ENCODE peak calls at places on chromosomes 1 and 21, in six cellular contexts. K is psoas muscle, X is choroid plexus epithelial cell, G is breast epithelium, F is heart right ventricle, E is IMR-90. U is an unnamed sample.

GRCh38 chr1:29439615-29440014 is 203.3 kb downstream of the PTPRU start:
- DNase-seq in K (no peak), X (no peak), G (no peak), F (no peak), E (no peak), U (no peak)

GRCh38 chr1:116471241-116471640 is 98.2 kb downstream of the ATP1A1 start:
- DNase-seq in K (no peak), X (no peak), G (no peak), F (no peak), E (no peak), U (no peak)

GRCh38 chr1:27960762-27961645 is 1.2 kb downstream of the XKR8 start:
- DNase-seq in K (no peak), X (peak), G (no peak), F (no peak), E (no peak), U (no peak)

GRCh38 chr1:158366783-158367182 is 13.1 kb downstream of the CD1E start:
- DNase-seq in K (no peak), X (no peak), G (no peak), F (no peak), E (no peak), U (no peak)

GRCh38 chr1:1212780-1213152 is 1.2 kb downstream of the TNFRSF4 start:
- DNase-seq in K (peak), X (no peak), G (no peak), F (peak), E (peak), U (no peak)

GRCh38 chr1:162822391-162823200 is 32.1 kb downstream of the HSD17B7 start:
- DNase-seq in K (no peak), X (no peak), G (peak), F (peak), E (no peak), U (no peak)

GRCh38 chr21:17818158-17819113 is 720 bp downstream of the C21orf91 start:
- DNase-seq in K (no peak), X (peak), G (peak), F (peak), E (peak), U (peak)

GRCh38 chr1:160622885-160623633 is 23.8 kb downstream of the SLAMF1 start:
- DNase-seq in K (no peak), X (no peak), G (no peak), F (no peak), E (no peak), U (no peak)

GRCh38 chr1:182962554-182963115 is 9.7 kb upstream of the SHCBP1L start:
- DNase-seq in K (peak), X (peak), G (peak), F (peak), E (peak), U (peak)

GRCh38 chr21:26849428-26850115 is 4.4 kb upstream of the ADAMTS1 start:
- DNase-seq in K (no peak), X (peak), G (no peak), F (no peak), E (peak), U (peak)

GRCh38 chr21:18951291-18952038 is 547.9 kb upstream of the TMPRSS15 start:
- DNase-seq in K (no peak), X (peak), G (no peak), F (no peak), E (no peak), U (no peak)

GRCh38 chr1:11515403-11516300 is 36.7 kb downstream of the DISP3 start:
- DNase-seq in K (no peak), X (no peak), G (peak), F (no peak), E (no peak), U (no peak)

GRCh38 chr1:66266756-66267155 is 267.2 kb upstream of the SGIP1 start:
- DNase-seq in K (no peak), X (peak), G (no peak), F (no peak), E (no peak), U (peak)

GRCh38 chr1:243713470-243714186 is 136.4 kb downstream of the AKT3 start:
- DNase-seq in K (no peak), X (peak), G (no peak), F (no peak), E (peak), U (peak)

GRCh38 chr1:27392778-27393635 is 585 bp downstream of the GPR3 start:
- DNase-seq in K (no peak), X (no peak), G (no peak), F (no peak), E (no peak), U (no peak)

GRCh38 chr21:46250146-46250725 is 21.7 kb upstream of the LSS start:
- DNase-seq in K (no peak), X (peak), G (no peak), F (no peak), E (peak), U (no peak)

GRCh38 chr1:90198616-90199015 is 203.7 kb downstream of the ZNF326 start:
- DNase-seq in K (no peak), X (no peak), G (no peak), F (no peak), E (no peak), U (no peak)

GRCh38 chr1:40630488-40631223 is 34.8 kb downstream of the RIMS3 start:
- DNase-seq in K (no peak), X (peak), G (no peak), F (no peak), E (peak), U (peak)

GRCh38 chr1:94236630-94237290 is 624 bp downstream of the ARHGAP29 start:
- DNase-seq in K (peak), X (peak), G (no peak), F (peak), E (peak), U (peak)

GRCh38 chr1:67459068-67459467 is 28.9 kb upstream of the SERBP1 start:
- DNase-seq in K (no peak), X (no peak), G (no peak), F (no peak), E (no peak), U (no peak)
- H3K4me3 ChIP-seq in K (no peak), X (no peak), G (no peak), F (no peak), E (no peak), U (no peak)

GRCh38 chr1:240136402-240136801 is 44.7 kb downstream of the FMN2 start:
- DNase-seq in K (no peak), X (no peak), G (no peak), F (no peak), E (peak), U (peak)

GRCh38 chr1:240134113-240134512 is 42.4 kb downstream of the FMN2 start:
- DNase-seq in K (no peak), X (no peak), G (no peak), F (no peak), E (no peak), U (no peak)

GRCh38 chr1:240138867-240139266 is 47.2 kb downstream of the FMN2 start:
- DNase-seq in K (no peak), X (no peak), G (no peak), F (no peak), E (no peak), U (no peak)

GRCh38 chr1:240134596-240134995 is 42.9 kb downstream of the FMN2 start:
- DNase-seq in K (no peak), X (no peak), G (no peak), F (no peak), E (peak), U (peak)

DNA sequence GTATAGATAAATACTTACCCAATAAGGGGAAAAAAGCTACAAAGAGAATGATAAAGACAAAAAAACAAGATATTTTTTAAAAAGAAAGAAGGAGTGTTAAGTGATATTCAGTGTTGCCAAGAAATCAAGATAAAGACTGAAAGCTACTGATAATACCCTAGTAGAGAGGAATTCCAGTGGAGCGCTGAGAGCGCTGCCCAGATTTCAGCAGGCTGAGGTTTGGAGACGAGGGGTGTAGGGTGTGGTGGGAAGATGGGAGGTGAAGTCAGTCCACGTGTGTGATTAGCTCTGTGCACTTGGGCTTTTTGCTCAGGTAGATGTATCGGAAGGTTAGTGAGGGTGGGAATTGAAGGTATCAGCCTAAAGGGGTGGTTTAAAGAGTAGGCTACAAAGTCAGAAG is 47.8 kb downstream of the FMN2 start:
- DNase-seq in K (no peak), X (no peak), G (no peak), F (no peak), E (no peak), U (no peak)
- TF ChIP-seq CTCF in K (no peak), X (no peak), G (no peak), F (no peak), E (no peak), U (no peak)

GRCh38 chr1:168341576-168341975 is 60.9 kb downstream of the TBX19 start:
- DNase-seq in K (no peak), X (peak), G (no peak), F (no peak), E (peak), U (peak)

GRCh38 chr1:168342572-168343280 is 62.0 kb downstream of the TBX19 start:
- DNase-seq in K (peak), X (peak), G (peak), F (peak), E (peak), U (peak)

GRCh38 chr1:168345939-168346338 is 65.3 kb downstream of the TBX19 start:
- DNase-seq in K (no peak), X (no peak), G (no peak), F (no peak), E (no peak), U (no peak)

GRCh38 chr1:168340796-168341510 is 60.3 kb downstream of the TBX19 start:
- DNase-seq in K (no peak), X (no peak), G (no peak), F (no peak), E (no peak), U (no peak)

GRCh38 chr1:168343566-168343965 is 62.9 kb downstream of the TBX19 start:
- DNase-seq in K (no peak), X (no peak), G (no peak), F (no peak), E (no peak), U (no peak)
- H3K4me3 ChIP-seq in K (no peak), X (no peak), G (no peak), F (no peak), E (no peak), U (no peak)

GRCh38 chr1:202658251-202658650 is 52.0 kb downstream of the SYT2 start:
- DNase-seq in K (no peak), X (no peak), G (no peak), F (no peak), E (no peak), U (no peak)

GRCh38 chr1:202654079-202654478 is 56.2 kb downstream of the SYT2 start:
- DNase-seq in K (no peak), X (no peak), G (no peak), F (no peak), E (no peak), U (no peak)

GRCh38 chr1:202658766-202659165 is 51.5 kb downstream of the SYT2 start:
- DNase-seq in K (no peak), X (no peak), G (no peak), F (no peak), E (no peak), U (no peak)

GRCh38 chr1:202656951-202657646 is 53.2 kb downstream of the SYT2 start:
- DNase-seq in K (no peak), X (peak), G (no peak), F (no peak), E (peak), U (peak)

GRCh38 chr1:202656057-202656456 is 54.2 kb downstream of the SYT2 start:
- DNase-seq in K (no peak), X (peak), G (no peak), F (no peak), E (peak), U (no peak)
- TF ChIP-seq CTCF in K (no peak), X (peak), G (no peak), F (peak), E (peak), U (no peak)

U was measured in AG10803.